ENCODE peak calls at places on chromosomes 5 and 9, in four cellular contexts. One of them, this sample, is unnamed.
A peak's percentile ranks its signal among the peaks of the same experiment; 100 is the strongest.

GRCh38 chr9:27785714-27786100 is 212.4 kb upstream of the C9orf72 start:
- DNase-seq in PC-3: peak; percentile 17
- DNase-seq in coronary artery: no peak
- DNase-seq in brain microvascular endothelial cell: peak; percentile 20
- DNase-seq in this sample: peak; percentile 28

GRCh38 chr5:2536632-2537031 is 214.8 kb downstream of the IRX2 start:
- DNase-seq in PC-3: no peak
- DNase-seq in brain microvascular endothelial cell: no peak
- DNase-seq in coronary artery: peak; percentile 45
- DNase-seq in this sample: no peak

GRCh38 chr9:120917989-120918630 is 8.5 kb downstream of the TRAF1 start:
- DNase-seq in PC-3: no peak
- DNase-seq in brain microvascular endothelial cell: no peak
- DNase-seq in coronary artery: no peak
- DNase-seq in this sample: no peak

GRCh38 chr5:134005415-134006118 is 792 bp upstream of the VDAC1 start:
- DNase-seq in brain microvascular endothelial cell: no peak
- DNase-seq in coronary artery: peak; percentile 81
- DNase-seq in PC-3: peak; percentile 16
- DNase-seq in this sample: no peak

GRCh38 chr5:132475531-132475930 is 15.0 kb downstream of the IRF1 start:
- DNase-seq in coronary artery: no peak
- DNase-seq in brain microvascular endothelial cell: no peak
- DNase-seq in PC-3: no peak
- DNase-seq in this sample: no peak

GRCh38 chr5:58765058-58765457 is 182.2 kb downstream of the RAB3C start:
- DNase-seq in brain microvascular endothelial cell: no peak
- DNase-seq in coronary artery: no peak
- DNase-seq in PC-3: no peak
- DNase-seq in this sample: no peak

GRCh38 chr5:31133488-31133887 is 60.0 kb upstream of the CDH6 start:
- DNase-seq in coronary artery: no peak
- DNase-seq in PC-3: peak; percentile 57
- DNase-seq in brain microvascular endothelial cell: peak; percentile 42
- DNase-seq in this sample: no peak

GRCh38 chr9:17800397-17800796 is 221.5 kb downstream of the SH3GL2 start:
- DNase-seq in brain microvascular endothelial cell: no peak
- DNase-seq in coronary artery: no peak
- DNase-seq in PC-3: no peak
- DNase-seq in this sample: no peak

GRCh38 chr9:15763371-15763770 is 210.5 kb downstream of the CCDC171 start:
- DNase-seq in brain microvascular endothelial cell: no peak
- DNase-seq in coronary artery: no peak
- DNase-seq in PC-3: no peak
- DNase-seq in this sample: no peak

GRCh38 chr9:87494970-87495471 is 2.6 kb upstream of the DAPK1 start:
- DNase-seq in coronary artery: no peak
- DNase-seq in PC-3: no peak
- DNase-seq in brain microvascular endothelial cell: no peak
- DNase-seq in this sample: peak; percentile 49

GRCh38 chr9:127449332-127449966 is 1.8 kb downstream of the RPL12 start:
- DNase-seq in brain microvascular endothelial cell: no peak
- DNase-seq in PC-3: no peak
- DNase-seq in coronary artery: no peak
- DNase-seq in this sample: no peak

GRCh38 chr5:177085985-177086917 is at the start of gene FGFR4:
- DNase-seq in PC-3: peak; percentile 81
- DNase-seq in brain microvascular endothelial cell: peak; percentile 14
- DNase-seq in coronary artery: no peak
- DNase-seq in this sample: peak; percentile 99

GRCh38 chr5:170552486-170553122 is 48.8 kb downstream of the KCNIP1 start:
- DNase-seq in PC-3: no peak
- DNase-seq in brain microvascular endothelial cell: peak; percentile 88
- DNase-seq in coronary artery: peak; percentile 71
- DNase-seq in this sample: no peak

GRCh38 chr5:130110333-130110732 is 206.1 kb downstream of the CHSY3 start:
- DNase-seq in brain microvascular endothelial cell: peak; percentile 61
- DNase-seq in PC-3: no peak
- DNase-seq in coronary artery: no peak
- DNase-seq in this sample: no peak

GRCh38 chr5:10826971-10827370 is 65.9 kb upstream of the DAP start:
- DNase-seq in brain microvascular endothelial cell: no peak
- DNase-seq in PC-3: no peak
- DNase-seq in coronary artery: no peak
- DNase-seq in this sample: no peak

GRCh38 chr5:36202521-36202961 is 39.2 kb downstream of the NADK2 start:
- DNase-seq in brain microvascular endothelial cell: peak; percentile 36
- DNase-seq in PC-3: peak; percentile 32
- DNase-seq in coronary artery: no peak
- DNase-seq in this sample: no peak

GRCh38 chr9:112820886-112821285 is 69.8 kb downstream of the SLC46A2 start:
- DNase-seq in coronary artery: no peak
- DNase-seq in PC-3: peak; percentile 25
- DNase-seq in brain microvascular endothelial cell: peak; percentile 57
- DNase-seq in this sample: peak; percentile 45

GRCh38 chr9:112815868-112816267 is 65.3 kb downstream of the SNX30 start:
- DNase-seq in brain microvascular endothelial cell: no peak
- DNase-seq in PC-3: no peak
- DNase-seq in coronary artery: no peak
- DNase-seq in this sample: no peak

GRCh38 chr9:112823257-112823656 is 67.4 kb downstream of the SLC46A2 start:
- DNase-seq in PC-3: no peak
- DNase-seq in brain microvascular endothelial cell: no peak
- DNase-seq in coronary artery: no peak
- DNase-seq in this sample: no peak

GRCh38 chr9:112822618-112823017 is 68.1 kb downstream of the SLC46A2 start:
- DNase-seq in coronary artery: no peak
- DNase-seq in PC-3: no peak
- DNase-seq in brain microvascular endothelial cell: no peak
- DNase-seq in this sample: no peak

GRCh38 chr9:112819635-112820496 is 69.3 kb downstream of the SNX30 start:
- DNase-seq in brain microvascular endothelial cell: peak; percentile 59
- DNase-seq in PC-3: peak; percentile 65
- DNase-seq in coronary artery: no peak
- DNase-seq in this sample: peak; percentile 63
- H3K27ac ChIP-seq in brain microvascular endothelial cell: no peak overlapping the region
- H3K27ac ChIP-seq in PC-3: no peak overlapping the region
- H3K27ac ChIP-seq in coronary artery: no peak overlapping the region
- H3K27ac ChIP-seq in this sample: no peak overlapping the region

GRCh38 chr9:124052401-124052800 is 40.8 kb downstream of the LHX2 start:
- DNase-seq in PC-3: no peak
- DNase-seq in coronary artery: no peak
- DNase-seq in brain microvascular endothelial cell: no peak
- DNase-seq in this sample: no peak

GRCh38 chr9:124050955-124051354 is 39.4 kb downstream of the LHX2 start:
- DNase-seq in brain microvascular endothelial cell: no peak
- DNase-seq in coronary artery: no peak
- DNase-seq in PC-3: no peak
- DNase-seq in this sample: no peak

GRCh38 chr9:124054671-124055212 is 43.2 kb downstream of the LHX2 start:
- DNase-seq in coronary artery: no peak
- DNase-seq in brain microvascular endothelial cell: peak; percentile 96
- DNase-seq in PC-3: peak; percentile 84
- DNase-seq in this sample: peak; percentile 69
- TF ChIP-seq CTCF in coronary artery: no peak
- TF ChIP-seq CTCF in brain microvascular endothelial cell: peak; percentile 26
- TF ChIP-seq CTCF in PC-3: peak; percentile 23
- TF ChIP-seq CTCF in this sample: no peak

GRCh38 chr9:14302405-14302804 is 11.5 kb downstream of the NFIB start:
- DNase-seq in brain microvascular endothelial cell: no peak
- DNase-seq in coronary artery: no peak
- DNase-seq in PC-3: no peak
- DNase-seq in this sample: no peak
- H3K27ac ChIP-seq in brain microvascular endothelial cell: no peak overlapping the region
- H3K27ac ChIP-seq in coronary artery: peak overlapping the region; percentile 56
- H3K27ac ChIP-seq in PC-3: no peak overlapping the region
- H3K27ac ChIP-seq in this sample: no peak overlapping the region

GRCh38 chr9:24765025-24765756 is 219.5 kb upstream of the IZUMO3 start:
- DNase-seq in PC-3: no peak
- DNase-seq in coronary artery: no peak
- DNase-seq in brain microvascular endothelial cell: no peak
- DNase-seq in this sample: no peak

DNA sequence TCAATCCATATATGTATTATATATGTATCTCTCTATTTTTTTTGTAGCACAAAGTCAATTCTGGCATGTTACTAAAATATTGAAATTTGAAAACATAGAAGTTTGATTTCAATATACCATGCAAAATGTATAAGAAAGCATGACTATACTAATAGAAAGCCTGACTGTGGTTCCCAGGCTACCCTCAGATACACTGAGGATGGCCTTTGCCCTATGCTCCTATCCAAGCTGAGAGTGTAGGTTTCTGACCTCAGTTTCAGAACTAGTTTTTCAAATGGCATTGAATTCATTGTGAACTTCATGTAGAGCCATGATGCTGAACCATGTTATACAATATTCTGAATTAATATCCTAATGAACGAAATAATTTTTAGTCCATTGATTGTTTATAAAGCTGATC is 220.4 kb upstream of the IZUMO3 start:
- DNase-seq in PC-3: no peak
- DNase-seq in brain microvascular endothelial cell: no peak
- DNase-seq in coronary artery: no peak
- DNase-seq in this sample: no peak
- TF ChIP-seq CTCF in PC-3: no peak
- TF ChIP-seq CTCF in brain microvascular endothelial cell: no peak
- TF ChIP-seq CTCF in coronary artery: no peak
- TF ChIP-seq CTCF in this sample: no peak

GRCh38 chr5:41761663-41762062 is 108.6 kb downstream of the OXCT1 start:
- DNase-seq in PC-3: no peak
- DNase-seq in coronary artery: no peak
- DNase-seq in brain microvascular endothelial cell: no peak
- DNase-seq in this sample: no peak

GRCh38 chr5:41763537-41763936 is 106.7 kb downstream of the OXCT1 start:
- DNase-seq in PC-3: no peak
- DNase-seq in brain microvascular endothelial cell: no peak
- DNase-seq in coronary artery: no peak
- DNase-seq in this sample: no peak

GRCh38 chr5:41764650-41765049 is 105.6 kb downstream of the OXCT1 start:
- DNase-seq in PC-3: no peak
- DNase-seq in brain microvascular endothelial cell: no peak
- DNase-seq in coronary artery: no peak
- DNase-seq in this sample: no peak

GRCh38 chr5:41762426-41762825 is 107.8 kb downstream of the OXCT1 start:
- DNase-seq in coronary artery: no peak
- DNase-seq in PC-3: no peak
- DNase-seq in brain microvascular endothelial cell: no peak
- DNase-seq in this sample: no peak

GRCh38 chr5:41763096-41763495 is 107.1 kb downstream of the OXCT1 start:
- DNase-seq in brain microvascular endothelial cell: peak; percentile 17
- DNase-seq in PC-3: peak; percentile 32
- DNase-seq in coronary artery: no peak
- DNase-seq in this sample: no peak
- H3K27ac ChIP-seq in brain microvascular endothelial cell: no peak overlapping the region
- H3K27ac ChIP-seq in PC-3: no peak overlapping the region
- H3K27ac ChIP-seq in coronary artery: no peak overlapping the region
- H3K27ac ChIP-seq in this sample: no peak overlapping the region